ENCODE peak calls at places on chromosome 4, in nine cellular contexts. A is endodermal cell; O is CD4-positive, CD25-positive, alpha-beta regulatory T cell; D is fibroblast of lung; T is upper lobe of right lung; M is suprapubic skin; G is CD8-positive, alpha-beta memory T cell; Y is PC-3; B is colonic mucosa. W is an unnamed sample. For H3K36me3 and H3K27me3, the result is how much of the 10 kb centered on the place peaks cover.

GRCh38 chr4:140515423-140515822 is 8.5 kb upstream of the ELMOD2 start:
- DNase-seq in A (no peak), O (no peak), D (no peak), T (no peak), M (no peak), G (no peak), Y (no peak), B (no peak), W (no peak)

GRCh38 chr4:24195976-24196736 is 306.3 kb upstream of the PPARGC1A start:
- DNase-seq in A (peak), O (no peak), D (no peak), T (no peak), M (no peak), G (no peak), Y (no peak), B (no peak), W (no peak)

GRCh38 chr4:103996059-103996458 is 276.3 kb upstream of the TACR3 start:
- DNase-seq in A (peak), O (no peak), D (peak), T (no peak), M (no peak), G (no peak), Y (peak), B (no peak), W (no peak)

GRCh38 chr4:26321326-26322276 is 787 bp downstream of the RBPJ start:
- DNase-seq in A (peak), O (no peak), D (peak), T (peak), M (peak), G (peak), Y (no peak), B (peak), W (no peak)

GRCh38 chr4:25993564-25994185 is 79.7 kb downstream of the SMIM20 start:
- DNase-seq in A (peak), O (no peak), D (peak), T (no peak), M (no peak), G (no peak), Y (peak), B (no peak), W (no peak)

GRCh38 chr4:103996637-103997036 is 276.9 kb upstream of the TACR3 start:
- DNase-seq in A (peak), O (no peak), D (peak), T (no peak), M (no peak), G (no peak), Y (peak), B (no peak), W (peak)

GRCh38 chr4:150152764-150153163 is 74.5 kb downstream of the DCLK2 start:
- DNase-seq in A (no peak), O (no peak), D (peak), T (no peak), M (no peak), G (no peak), Y (peak), B (no peak), W (no peak)

GRCh38 chr4:139416073-139416673 is 37.7 kb upstream of the RAB33B start:
- DNase-seq in A (no peak), O (peak), D (peak), T (no peak), M (no peak), G (no peak), Y (peak), B (no peak), W (peak)

GRCh38 chr4:99033956-99034355 is 38.4 kb downstream of the METAP1 start:
- DNase-seq in A (no peak), O (no peak), D (no peak), T (no peak), M (no peak), G (no peak), Y (no peak), B (no peak), W (no peak)

GRCh38 chr4:8353912-8354453 is 84.4 kb downstream of the HTRA3 start:
- DNase-seq in A (peak), O (no peak), D (peak), T (peak), M (no peak), G (no peak), Y (no peak), B (no peak), W (peak)

GRCh38 chr4:112895785-112896184 is 153.7 kb upstream of the ANK2 start:
- DNase-seq in A (peak), O (no peak), D (peak), T (no peak), M (no peak), G (no peak), Y (no peak), B (no peak), W (no peak)

GRCh38 chr4:43132010-43132582 is 239.6 kb downstream of the GRXCR1 start:
- DNase-seq in A (peak), O (no peak), D (peak), T (peak), M (no peak), G (peak), Y (peak), B (peak), W (peak)

GRCh38 chr4:158033416-158033863 is 139.4 kb downstream of the GASK1B start:
- DNase-seq in A (no peak), O (no peak), D (peak), T (no peak), M (no peak), G (no peak), Y (peak), B (no peak), W (peak)

GRCh38 chr4:30245140-30245539 is 475.0 kb upstream of the PCDH7 start:
- DNase-seq in A (no peak), O (no peak), D (no peak), T (no peak), M (no peak), G (no peak), Y (peak), B (no peak), W (no peak)

GRCh38 chr4:185932491-185932890 is 120.5 kb upstream of the SORBS2 start:
- DNase-seq in A (no peak), O (no peak), D (no peak), T (no peak), M (no peak), G (no peak), Y (no peak), B (no peak), W (peak)

GRCh38 chr4:54695359-54696149 is 37.8 kb downstream of the KIT start:
- DNase-seq in A (no peak), O (no peak), D (no peak), T (no peak), M (no peak), G (no peak), Y (no peak), B (no peak), W (no peak)

GRCh38 chr4:55321707-55322264 is 24.3 kb upstream of the SRD5A3 start:
- DNase-seq in A (peak), O (peak), D (peak), T (no peak), M (peak), G (no peak), Y (peak), B (peak), W (peak)

GRCh38 chr4:4327652-4328121 is 37.6 kb downstream of the ZBTB49 start:
- DNase-seq in A (peak), O (no peak), D (peak), T (peak), M (no peak), G (no peak), Y (peak), B (no peak), W (peak)

GRCh38 chr4:138938371-138938699 is 77.2 kb upstream of the NOCT start:
- DNase-seq in A (no peak), O (no peak), D (peak), T (no peak), M (no peak), G (no peak), Y (peak), B (no peak), W (no peak)

GRCh38 chr4:77308843-77309242 is 151.8 kb downstream of the CCNG2 start:
- DNase-seq in A (no peak), O (peak), D (peak), T (no peak), M (no peak), G (no peak), Y (peak), B (no peak), W (peak)

GRCh38 chr4:71140563-71140962 is 147.1 kb downstream of the DCK start:
- DNase-seq in A (no peak), O (no peak), D (no peak), T (no peak), M (no peak), G (no peak), Y (no peak), B (no peak), W (no peak)
- H3K27ac ChIP-seq in A (no peak), O (no peak), D (no peak), T (no peak), M (no peak), G (no peak), Y (no peak), B (no peak), W (no peak)

GRCh38 chr4:137470806-137471205 is 61.5 kb downstream of the PCDH18 start:
- DNase-seq in A (no peak), O (no peak), D (peak), T (no peak), M (no peak), G (no peak), Y (peak), B (no peak), W (no peak)

GRCh38 chr4:137471461-137471860 is 60.8 kb downstream of the PCDH18 start:
- DNase-seq in A (no peak), O (no peak), D (no peak), T (no peak), M (no peak), G (no peak), Y (peak), B (no peak), W (no peak)

GRCh38 chr4:137463377-137464003 is 68.8 kb downstream of the PCDH18 start:
- DNase-seq in A (no peak), O (no peak), D (no peak), T (no peak), M (no peak), G (no peak), Y (no peak), B (no peak), W (no peak)

GRCh38 chr4:137468836-137469235 is 63.5 kb downstream of the PCDH18 start:
- DNase-seq in A (no peak), O (no peak), D (no peak), T (no peak), M (no peak), G (no peak), Y (no peak), B (no peak), W (no peak)

DNA sequence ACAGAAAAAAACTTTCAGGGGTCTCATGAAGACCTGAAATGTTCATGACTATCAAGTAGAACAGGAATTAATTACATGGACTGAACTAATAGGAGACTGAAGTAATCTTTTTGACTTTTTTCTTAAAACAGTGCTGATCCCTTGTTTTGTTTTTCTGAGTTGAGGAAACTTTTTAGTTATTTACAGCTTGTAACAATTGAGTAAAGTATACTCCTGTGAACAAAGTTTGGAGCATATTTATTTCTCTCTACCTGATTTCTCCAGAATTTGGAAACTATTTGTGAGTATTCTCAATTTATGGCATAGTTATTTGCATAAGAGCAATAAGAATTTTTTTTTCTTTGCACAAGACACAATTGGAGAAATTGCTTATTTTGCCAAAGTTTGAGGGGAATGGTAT is 64.8 kb downstream of the PCDH18 start:
- DNase-seq in A (no peak), O (no peak), D (no peak), T (no peak), M (no peak), G (no peak), Y (no peak), B (no peak), W (no peak)
- H3K36me3 ChIP-seq in A (under half), O (under half), D (under half), T (under half), M (under half), G (under half), Y (under half), B (under half), W (under half)

DNA sequence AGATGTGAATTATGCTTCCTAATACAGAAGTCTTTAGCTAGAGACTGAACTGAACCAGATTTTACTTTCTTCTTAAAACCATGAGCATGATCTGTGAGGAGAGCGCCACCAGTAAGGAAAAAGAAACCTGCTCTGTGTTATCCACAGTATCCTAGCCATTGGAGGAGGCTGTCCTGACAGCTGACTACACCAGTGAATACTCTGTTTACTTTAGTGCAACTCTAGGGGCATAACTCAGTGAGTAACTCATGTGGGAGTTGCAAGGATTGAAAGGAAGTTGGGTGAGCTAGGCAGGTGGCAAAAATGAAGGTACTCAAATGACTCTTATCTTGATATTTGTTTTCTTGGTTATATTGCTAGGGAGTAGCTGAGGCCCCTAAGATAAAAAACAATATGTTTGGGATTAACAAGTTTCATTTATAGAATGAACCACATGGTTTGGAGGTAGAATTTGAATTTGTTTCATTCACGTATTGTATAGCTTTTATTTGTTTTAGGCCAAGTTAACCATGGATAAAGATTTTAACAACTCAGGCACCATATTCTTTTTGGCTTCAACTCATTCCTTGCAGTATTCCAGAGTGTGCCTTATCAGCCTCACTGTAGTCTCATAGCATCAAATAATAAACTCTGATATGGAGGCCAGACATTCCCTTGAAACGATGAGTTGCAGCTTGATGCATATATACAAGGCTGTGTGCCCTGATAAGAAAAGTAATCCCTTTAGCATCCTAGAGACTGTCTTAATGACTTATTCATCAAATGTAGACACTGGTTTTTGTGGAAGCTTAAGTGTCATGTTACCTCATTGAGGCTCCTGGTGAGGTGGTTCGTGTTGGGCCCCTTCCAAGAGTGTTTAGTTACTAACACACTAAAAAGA is 2.5 kb downstream of the BMP3 start:
- DNase-seq in A (no peak), O (no peak), D (no peak), T (no peak), M (no peak), G (no peak), Y (peak), B (peak), W (no peak)
- H3K27me3 ChIP-seq in A (half or more), O (under half), D (under half), T (under half), M (under half), G (under half), Y (under half), B (under half), W (under half)

GRCh38 chr4:88757067-88757466 is 59.4 kb upstream of the NAP1L5 start:
- DNase-seq in A (no peak), O (no peak), D (no peak), T (no peak), M (no peak), G (no peak), Y (no peak), B (no peak), W (no peak)
- H3K27ac ChIP-seq in A (no peak), O (no peak), D (no peak), T (no peak), M (no peak), G (no peak), Y (no peak), B (no peak), W (no peak)